ENCODE peak calls at places on chromosomes 12 and 14, in six cellular contexts. Y is PC-3, O is neural progenitor cell, K is GM23338, A is SK-N-SH, U is PC-9. P is an unnamed sample. For H3F3A, the result is how much of the 10 kb centered on the place peaks cover.

GRCh38 chr12:22627351-22627750 is 2.4 kb downstream of the ETNK1 start:
- DNase-seq in Y (peak), O (no peak), K (no peak), A (no peak), U (no peak), P (peak)

GRCh38 chr14:72810201-72810600 is 83.7 kb downstream of the DPF3 start:
- DNase-seq in Y (no peak), O (no peak), K (no peak), A (no peak), U (no peak), P (peak)

GRCh38 chr12:93183940-93184663 is 193.6 kb upstream of the NUDT4 start:
- DNase-seq in Y (no peak), O (no peak), K (no peak), A (peak), U (no peak), P (peak)

GRCh38 chr12:132063491-132063890 is 80.6 kb downstream of the DDX51 start:
- DNase-seq in Y (no peak), O (no peak), K (no peak), A (no peak), U (no peak), P (no peak)

GRCh38 chr14:64844272-64844671 is 35.4 kb downstream of the SPTB start:
- DNase-seq in Y (no peak), O (no peak), K (no peak), A (no peak), U (no peak), P (no peak)

GRCh38 chr12:121413917-121414316 is 14.0 kb downstream of the RNF34 start:
- DNase-seq in Y (no peak), O (no peak), K (no peak), A (no peak), U (no peak), P (no peak)

GRCh38 chr14:105411017-105411941 is 8.3 kb upstream of the MTA1 start:
- DNase-seq in Y (peak), O (peak), K (peak), A (peak), U (peak), P (peak)

GRCh38 chr12:94151577-94151976 is 3.2 kb downstream of the PLXNC1 start:
- DNase-seq in Y (no peak), O (no peak), K (no peak), A (no peak), U (no peak), P (no peak)

GRCh38 chr12:32240833-32241232 is 134.2 kb downstream of the BICD1 start:
- DNase-seq in Y (peak), O (no peak), K (no peak), A (no peak), U (no peak), P (peak)

GRCh38 chr12:130714091-130714590 is 2.0 kb downstream of the RIMBP2 start:
- DNase-seq in Y (no peak), O (peak), K (peak), A (peak), U (no peak), P (no peak)

GRCh38 chr12:108930155-108930554 is 50.3 kb downstream of the DAO start:
- DNase-seq in Y (no peak), O (no peak), K (no peak), A (no peak), U (no peak), P (no peak)

GRCh38 chr12:91920276-91920675 is 225.4 kb downstream of the BTG1 start:
- DNase-seq in Y (peak), O (no peak), K (no peak), A (peak), U (no peak), P (peak)

GRCh38 chr12:117080707-117081141 is 18.5 kb downstream of the TESC start:
- DNase-seq in Y (no peak), O (no peak), K (no peak), A (no peak), U (no peak), P (no peak)

GRCh38 chr14:68789798-68790655 is 2.8 kb downstream of the ZFP36L1 start:
- DNase-seq in Y (no peak), O (peak), K (peak), A (no peak), U (no peak), P (peak)

GRCh38 chr14:68789002-68789797 is 3.7 kb downstream of the ZFP36L1 start:
- DNase-seq in Y (peak), O (peak), K (peak), A (peak), U (peak), P (peak)

GRCh38 chr14:68791078-68791983 is 1.5 kb downstream of the ZFP36L1 start:
- DNase-seq in Y (peak), O (peak), K (peak), A (no peak), U (no peak), P (peak)

GRCh38 chr14:68792022-68792829 is 641 bp downstream of the ZFP36L1 start:
- DNase-seq in Y (peak), O (peak), K (peak), A (no peak), U (peak), P (peak)

GRCh38 chr14:68790656-68791077 is 2.2 kb downstream of the ZFP36L1 start:
- DNase-seq in Y (peak), O (no peak), K (no peak), A (no peak), U (no peak), P (no peak)
- H3F3A ChIP-seq in Y (under half), O (half or more), K (under half), A (under half), U (half or more), P (half or more)

DNA sequence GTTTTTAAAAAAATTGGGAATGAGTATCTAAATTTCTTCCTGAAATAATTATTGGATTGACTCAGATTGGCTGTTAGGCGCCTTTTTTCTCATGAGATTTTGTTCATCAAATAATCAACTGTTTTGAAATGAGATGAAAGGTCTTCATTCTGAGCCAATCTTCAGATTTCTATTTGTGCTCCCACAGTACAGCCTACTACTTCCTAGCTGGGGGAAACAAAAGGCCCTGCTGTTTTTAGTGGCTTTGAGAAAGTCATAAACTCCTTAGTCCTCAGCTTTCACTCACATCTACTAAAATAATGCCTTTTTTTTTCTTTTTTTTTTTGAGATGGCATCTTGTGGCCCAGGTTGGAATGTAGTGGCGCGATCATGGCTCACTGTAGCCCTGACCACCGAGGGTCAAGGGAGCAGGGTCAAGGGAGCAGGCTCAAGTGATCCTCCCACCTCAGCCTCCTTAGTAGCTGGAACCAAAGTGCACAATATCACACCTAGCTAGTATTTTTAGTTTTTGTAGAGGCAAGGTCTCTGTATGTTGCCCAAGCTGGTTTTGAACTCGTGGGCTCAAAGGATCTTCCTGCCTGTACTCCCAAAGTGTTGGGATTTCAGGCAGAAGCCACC is 15.2 kb downstream of the NACA start:
- DNase-seq in Y (no peak), O (no peak), K (peak), A (no peak), U (no peak), P (no peak)
- H3F3A ChIP-seq in Y (under half), O (half or more), K (under half), A (half or more), U (half or more), P (half or more)

DNA sequence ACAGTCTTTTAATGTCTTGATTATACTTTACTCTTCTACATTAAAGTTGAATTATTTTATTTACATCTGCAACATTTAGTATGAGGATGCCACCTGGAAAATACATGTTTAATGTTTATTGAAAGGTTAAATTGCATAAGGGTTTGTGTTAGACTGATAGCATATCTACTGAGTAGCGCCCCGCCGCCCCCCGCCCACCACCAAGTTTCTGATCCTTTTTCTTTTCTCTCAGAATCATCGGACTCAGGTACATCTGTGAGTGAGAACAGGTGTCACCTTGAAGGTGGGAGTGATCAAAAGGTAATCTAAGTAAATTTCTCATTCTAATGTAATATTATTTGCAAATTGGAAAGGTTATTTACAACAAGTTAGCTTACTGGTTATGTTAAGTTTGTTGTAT is 16.2 kb downstream of the MDM2 start:
- DNase-seq in Y (no peak), O (no peak), K (no peak), A (no peak), U (no peak), P (no peak)
- H3F3A ChIP-seq in Y (under half), O (under half), K (under half), A (half or more), U (under half), P (half or more)

GRCh38 chr12:29223431-29223830 is 74.4 kb downstream of the FAR2 start:
- DNase-seq in Y (no peak), O (no peak), K (no peak), A (no peak), U (no peak), P (peak)
- H3F3A ChIP-seq in Y (under half), O (under half), K (under half), A (under half), U (under half), P (under half)

DNA sequence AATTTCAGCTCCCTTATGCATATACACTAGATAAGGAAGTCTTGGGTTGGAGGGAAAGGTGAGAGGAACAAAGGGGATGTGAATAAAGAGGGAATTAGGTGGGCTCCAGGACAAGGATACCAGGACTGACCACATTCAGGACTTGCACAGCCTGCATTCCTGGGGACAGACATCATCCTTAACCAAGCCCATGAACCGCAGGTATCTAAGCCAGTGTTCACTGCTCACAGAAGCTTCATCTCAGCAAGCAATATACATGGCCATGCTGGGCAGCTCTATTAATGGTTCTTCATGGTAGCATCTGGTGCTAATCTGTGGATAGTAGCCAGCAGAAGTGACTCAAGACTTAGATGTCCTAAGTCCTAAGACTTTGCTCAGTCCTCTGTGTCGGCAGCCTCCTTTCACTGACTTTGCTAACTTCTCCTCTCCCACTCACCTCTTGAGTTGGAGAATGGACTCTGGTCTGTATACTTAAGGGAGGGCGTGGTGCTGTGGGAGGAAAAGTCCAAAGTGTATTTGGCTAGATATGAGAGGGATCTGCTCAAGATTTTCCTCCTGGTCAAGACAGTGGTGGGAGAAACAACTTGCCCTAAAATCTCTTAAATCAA is 136.1 kb downstream of the ASCL1 start:
- DNase-seq in Y (no peak), O (no peak), K (peak), A (no peak), U (no peak), P (no peak)
- H3F3A ChIP-seq in Y (under half), O (under half), K (under half), A (under half), U (under half), P (under half)

DNA sequence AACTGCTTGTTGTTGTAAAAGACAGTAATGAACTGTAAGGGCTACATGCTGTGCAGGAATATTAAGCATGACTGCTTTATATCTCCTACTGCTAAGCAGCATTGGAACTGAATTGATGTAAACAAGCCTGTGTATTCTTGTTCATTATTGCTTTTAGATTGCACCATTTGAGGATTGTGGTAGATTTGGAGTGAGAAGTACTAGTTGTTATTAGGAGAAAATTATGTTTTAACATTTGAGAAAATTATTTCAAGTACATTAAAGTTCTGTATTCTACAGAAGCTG is 212.7 kb downstream of the ERC1 start:
- DNase-seq in Y (no peak), O (no peak), K (no peak), A (no peak), U (no peak), P (no peak)
- H3F3A ChIP-seq in Y (under half), O (under half), K (under half), A (under half), U (under half), P (under half)

DNA sequence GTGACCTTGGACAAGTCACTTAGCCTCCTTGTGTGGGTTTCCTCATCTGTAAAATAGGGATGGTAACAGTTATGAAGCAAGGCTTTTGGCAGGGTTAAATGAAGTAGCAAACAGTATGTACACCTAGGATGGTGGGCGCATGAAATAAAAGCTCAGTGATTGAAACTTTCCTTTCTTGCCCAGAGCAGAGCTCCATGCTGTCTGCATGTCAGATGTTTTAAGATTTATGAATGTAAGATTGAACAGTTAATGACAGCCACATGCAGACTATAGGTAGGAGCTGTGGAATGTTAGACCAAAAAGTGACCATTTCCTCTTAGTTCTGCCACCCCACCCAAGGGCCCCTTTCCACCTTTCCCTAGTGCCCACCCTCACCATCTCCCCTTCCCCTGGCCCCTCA is 12.1 kb downstream of the ITGB7 start:
- DNase-seq in Y (no peak), O (no peak), K (no peak), A (no peak), U (no peak), P (no peak)
- H3F3A ChIP-seq in Y (under half), O (under half), K (under half), A (under half), U (under half), P (under half)

GRCh38 chr14:102078344-102078743 is 8.5 kb downstream of the HSP90AA1 start:
- DNase-seq in Y (peak), O (no peak), K (no peak), A (no peak), U (no peak), P (no peak)

GRCh38 chr14:102080183-102081080 is 6.4 kb downstream of the HSP90AA1 start:
- DNase-seq in Y (no peak), O (no peak), K (no peak), A (no peak), U (no peak), P (no peak)

GRCh38 chr14:102079700-102079979 is 7.2 kb downstream of the HSP90AA1 start:
- DNase-seq in Y (no peak), O (no peak), K (no peak), A (no peak), U (no peak), P (no peak)

GRCh38 chr14:102078840-102079699 is 7.8 kb downstream of the HSP90AA1 start:
- DNase-seq in Y (peak), O (no peak), K (no peak), A (no peak), U (no peak), P (no peak)

DNA sequence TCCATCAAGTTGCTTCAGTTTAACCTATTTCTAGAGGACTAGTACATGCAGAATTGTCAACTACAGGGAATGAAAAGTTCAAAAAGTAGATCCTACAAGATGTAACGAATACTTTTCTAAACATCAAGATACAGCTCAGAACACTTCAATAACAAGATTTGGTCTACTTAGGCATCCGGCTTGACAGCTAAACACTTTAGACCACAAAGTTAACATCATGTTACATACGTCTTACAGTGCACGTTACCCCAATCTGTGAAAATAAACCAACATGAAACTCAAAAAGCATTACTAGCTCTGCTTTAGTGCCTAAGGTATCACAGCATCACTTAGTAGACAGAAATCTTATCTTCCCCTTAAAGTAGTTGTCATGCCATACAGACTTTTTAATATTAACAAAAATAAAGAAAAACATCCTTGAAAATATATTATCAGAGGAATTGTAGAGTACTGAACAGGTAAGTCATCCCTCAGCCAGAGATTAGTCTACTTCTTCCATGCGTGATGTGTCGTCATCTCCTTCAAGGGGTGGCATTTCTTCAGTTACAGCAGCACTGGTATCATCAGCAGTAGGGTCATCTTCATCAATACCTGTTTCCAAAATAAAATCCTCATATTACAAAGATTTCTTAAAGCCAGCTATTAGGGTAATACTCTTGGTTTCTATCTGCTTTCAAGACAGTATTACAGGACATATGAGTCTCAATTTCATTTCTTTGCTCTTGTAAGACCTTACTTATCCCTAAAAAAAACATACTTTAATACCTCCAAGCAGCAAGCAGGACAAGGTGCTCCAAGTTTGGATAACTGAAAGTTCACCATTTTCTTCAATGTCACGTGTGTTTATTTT is 5.4 kb downstream of the HSP90AA1 start:
- DNase-seq in Y (no peak), O (no peak), K (no peak), A (no peak), U (no peak), P (no peak)
- H3F3A ChIP-seq in Y (under half), O (half or more), K (half or more), A (half or more), U (half or more), P (half or more)

P was measured in GM23248.